ENCODE peak calls at places on chromosomes 13 and 19, in five cellular contexts. One of them, this sample, is unnamed.

GRCh38 chr13:53545340-53545941 is 516.8 kb downstream of the OLFM4 start:
- DNase-seq in neural progenitor cell: peak
- DNase-seq in HFF-Myc: no peak
- DNase-seq in mammary epithelial cell: no peak
- DNase-seq in CD8-positive, alpha-beta T cell: no peak
- DNase-seq in this sample: no peak

GRCh38 chr19:18967358-18968146 is 26.5 kb upstream of the HOMER3 start:
- DNase-seq in neural progenitor cell: no peak
- DNase-seq in HFF-Myc: no peak
- DNase-seq in mammary epithelial cell: peak
- DNase-seq in CD8-positive, alpha-beta T cell: no peak
- DNase-seq in this sample: peak

GRCh38 chr13:75222031-75222430 is 259.9 kb downstream of the TBC1D4 start:
- DNase-seq in neural progenitor cell: no peak
- DNase-seq in HFF-Myc: no peak
- DNase-seq in mammary epithelial cell: peak
- DNase-seq in CD8-positive, alpha-beta T cell: no peak
- DNase-seq in this sample: peak

GRCh38 chr13:57630661-57631606 is 610 bp upstream of the PCDH17 start:
- DNase-seq in neural progenitor cell: peak
- DNase-seq in HFF-Myc: no peak
- DNase-seq in mammary epithelial cell: peak
- DNase-seq in CD8-positive, alpha-beta T cell: no peak
- DNase-seq in this sample: peak

GRCh38 chr13:113129921-113130750 is 7.5 kb downstream of the F10 start:
- DNase-seq in neural progenitor cell: no peak
- DNase-seq in HFF-Myc: no peak
- DNase-seq in mammary epithelial cell: no peak
- DNase-seq in CD8-positive, alpha-beta T cell: peak
- DNase-seq in this sample: no peak

GRCh38 chr13:114143806-114144605 is 11.6 kb upstream of the RASA3 start:
- DNase-seq in neural progenitor cell: peak
- DNase-seq in HFF-Myc: no peak
- DNase-seq in mammary epithelial cell: no peak
- DNase-seq in CD8-positive, alpha-beta T cell: peak
- DNase-seq in this sample: no peak

GRCh38 chr13:50635504-50635903 is 208.0 kb downstream of the DLEU7 start:
- DNase-seq in neural progenitor cell: no peak
- DNase-seq in HFF-Myc: no peak
- DNase-seq in mammary epithelial cell: peak
- DNase-seq in CD8-positive, alpha-beta T cell: no peak
- DNase-seq in this sample: no peak

GRCh38 chr13:65555973-65556372 is 1674.2 kb downstream of the PCDH9 start:
- DNase-seq in neural progenitor cell: no peak
- DNase-seq in HFF-Myc: no peak
- DNase-seq in mammary epithelial cell: no peak
- DNase-seq in CD8-positive, alpha-beta T cell: no peak
- DNase-seq in this sample: no peak

GRCh38 chr13:59236979-59237378 is 926.7 kb downstream of the DIAPH3 start:
- DNase-seq in neural progenitor cell: no peak
- DNase-seq in HFF-Myc: no peak
- DNase-seq in mammary epithelial cell: no peak
- DNase-seq in CD8-positive, alpha-beta T cell: no peak
- DNase-seq in this sample: no peak

GRCh38 chr13:80742027-80742426 is 401.1 kb upstream of the SPRY2 start:
- DNase-seq in neural progenitor cell: no peak
- DNase-seq in HFF-Myc: no peak
- DNase-seq in mammary epithelial cell: no peak
- DNase-seq in CD8-positive, alpha-beta T cell: no peak
- DNase-seq in this sample: no peak

GRCh38 chr13:100987993-100988392 is 313.4 kb upstream of the TMTC4 start:
- DNase-seq in neural progenitor cell: peak
- DNase-seq in HFF-Myc: no peak
- DNase-seq in mammary epithelial cell: no peak
- DNase-seq in CD8-positive, alpha-beta T cell: no peak
- DNase-seq in this sample: no peak

GRCh38 chr13:39302855-39303254 is 264.6 kb downstream of the NHLRC3 start:
- DNase-seq in neural progenitor cell: no peak
- DNase-seq in HFF-Myc: no peak
- DNase-seq in mammary epithelial cell: no peak
- DNase-seq in CD8-positive, alpha-beta T cell: no peak
- DNase-seq in this sample: no peak

GRCh38 chr13:46656786-46657185 is 103.8 kb downstream of the LRCH1 start:
- DNase-seq in neural progenitor cell: no peak
- DNase-seq in HFF-Myc: no peak
- DNase-seq in mammary epithelial cell: no peak
- DNase-seq in CD8-positive, alpha-beta T cell: no peak
- DNase-seq in this sample: no peak

GRCh38 chr13:80604094-80604493 is 263.2 kb upstream of the SPRY2 start:
- DNase-seq in neural progenitor cell: peak
- DNase-seq in HFF-Myc: no peak
- DNase-seq in mammary epithelial cell: no peak
- DNase-seq in CD8-positive, alpha-beta T cell: no peak
- DNase-seq in this sample: no peak

GRCh38 chr13:29888306-29888705 is 37.9 kb upstream of the UBL3 start:
- DNase-seq in neural progenitor cell: no peak
- DNase-seq in HFF-Myc: no peak
- DNase-seq in mammary epithelial cell: peak
- DNase-seq in CD8-positive, alpha-beta T cell: no peak
- DNase-seq in this sample: no peak

GRCh38 chr13:67267136-67267535 is 37.0 kb upstream of the PCDH9 start:
- DNase-seq in neural progenitor cell: no peak
- DNase-seq in HFF-Myc: no peak
- DNase-seq in mammary epithelial cell: no peak
- DNase-seq in CD8-positive, alpha-beta T cell: no peak
- DNase-seq in this sample: peak

GRCh38 chr13:48194392-48194754 is 38.6 kb upstream of the ITM2B start:
- DNase-seq in neural progenitor cell: no peak
- DNase-seq in HFF-Myc: no peak
- DNase-seq in mammary epithelial cell: peak
- DNase-seq in CD8-positive, alpha-beta T cell: no peak
- DNase-seq in this sample: no peak

GRCh38 chr19:15900504-15900903 is 2.6 kb upstream of the CYP4F2 start:
- DNase-seq in neural progenitor cell: no peak
- DNase-seq in HFF-Myc: no peak
- DNase-seq in mammary epithelial cell: no peak
- DNase-seq in CD8-positive, alpha-beta T cell: no peak
- DNase-seq in this sample: no peak

GRCh38 chr19:17794731-17795494 is at the start of gene B3GNT3:
- DNase-seq in neural progenitor cell: peak
- DNase-seq in HFF-Myc: no peak
- DNase-seq in mammary epithelial cell: peak
- DNase-seq in CD8-positive, alpha-beta T cell: no peak
- DNase-seq in this sample: no peak

GRCh38 chr19:30520735-30521479 is 148.7 kb downstream of the ZNF536 start:
- DNase-seq in neural progenitor cell: no peak
- DNase-seq in HFF-Myc: no peak
- DNase-seq in mammary epithelial cell: no peak
- DNase-seq in CD8-positive, alpha-beta T cell: no peak
- DNase-seq in this sample: no peak

GRCh38 chr13:26880741-26881140 is 120.2 kb upstream of the GPR12 start:
- DNase-seq in neural progenitor cell: no peak
- DNase-seq in HFF-Myc: no peak
- DNase-seq in mammary epithelial cell: peak
- DNase-seq in CD8-positive, alpha-beta T cell: no peak
- DNase-seq in this sample: no peak

GRCh38 chr19:18368504-18369222 is 17.3 kb upstream of the GDF15 start:
- DNase-seq in neural progenitor cell: peak
- DNase-seq in HFF-Myc: no peak
- DNase-seq in mammary epithelial cell: no peak
- DNase-seq in CD8-positive, alpha-beta T cell: no peak
- DNase-seq in this sample: no peak

GRCh38 chr19:2051771-2052704 is 994 bp upstream of the MKNK2 start:
- DNase-seq in neural progenitor cell: no peak
- DNase-seq in HFF-Myc: no peak
- DNase-seq in mammary epithelial cell: no peak
- DNase-seq in CD8-positive, alpha-beta T cell: peak
- DNase-seq in this sample: no peak

GRCh38 chr19:1057185-1057857 is 9.6 kb upstream of the ARHGAP45 start:
- DNase-seq in neural progenitor cell: peak
- DNase-seq in HFF-Myc: peak
- DNase-seq in mammary epithelial cell: peak
- DNase-seq in CD8-positive, alpha-beta T cell: no peak
- DNase-seq in this sample: peak

GRCh38 chr13:91978571-91978970 is 580.1 kb downstream of the GPC5 start:
- DNase-seq in neural progenitor cell: no peak
- DNase-seq in HFF-Myc: no peak
- DNase-seq in mammary epithelial cell: no peak
- DNase-seq in CD8-positive, alpha-beta T cell: no peak
- DNase-seq in this sample: no peak

GRCh38 chr13:113216165-113217056 is 7.0 kb downstream of the CUL4A start:
- DNase-seq in neural progenitor cell: peak
- DNase-seq in HFF-Myc: no peak
- DNase-seq in mammary epithelial cell: peak
- DNase-seq in CD8-positive, alpha-beta T cell: no peak
- DNase-seq in this sample: no peak

GRCh38 chr19:16325671-16326400 is 1.2 kb downstream of the KLF2 start:
- DNase-seq in neural progenitor cell: peak
- DNase-seq in HFF-Myc: no peak
- DNase-seq in mammary epithelial cell: no peak
- DNase-seq in CD8-positive, alpha-beta T cell: peak
- DNase-seq in this sample: no peak

GRCh38 chr19:18274776-18275356 is 614 bp upstream of the IQCN start:
- DNase-seq in neural progenitor cell: no peak
- DNase-seq in HFF-Myc: no peak
- DNase-seq in mammary epithelial cell: peak
- DNase-seq in CD8-positive, alpha-beta T cell: no peak
- DNase-seq in this sample: peak

DNA sequence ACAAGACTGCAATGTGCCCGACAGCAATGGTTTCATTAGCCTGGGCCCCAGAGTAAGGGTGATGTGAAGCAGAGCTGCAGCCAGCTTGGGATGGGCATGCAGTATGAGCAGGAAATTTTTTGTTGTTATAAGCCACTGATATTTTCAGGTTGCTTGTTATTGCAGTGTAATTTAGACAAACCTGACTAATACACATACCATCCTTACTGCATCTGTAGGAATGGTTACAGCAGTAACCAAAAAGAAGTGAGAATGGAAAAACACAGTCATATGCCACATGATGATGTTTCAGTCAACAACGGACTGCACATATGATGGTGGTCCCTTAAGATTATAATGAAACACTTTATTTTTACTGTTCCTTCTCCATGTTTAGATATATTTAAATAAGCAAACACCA is 8.6 kb upstream of the POMP start:
- DNase-seq in neural progenitor cell: no peak
- DNase-seq in HFF-Myc: no peak
- DNase-seq in mammary epithelial cell: no peak
- DNase-seq in CD8-positive, alpha-beta T cell: no peak
- DNase-seq in this sample: no peak
- TF ChIP-seq CTCF in neural progenitor cell: no peak
- TF ChIP-seq CTCF in HFF-Myc: no peak
- TF ChIP-seq CTCF in mammary epithelial cell: no peak
- TF ChIP-seq CTCF in CD8-positive, alpha-beta T cell: no peak
- TF ChIP-seq CTCF in this sample: no peak

GRCh38 chr13:74027161-74027779 is 106.9 kb downstream of the KLF12 start:
- DNase-seq in neural progenitor cell: no peak
- DNase-seq in HFF-Myc: no peak
- DNase-seq in mammary epithelial cell: no peak
- DNase-seq in CD8-positive, alpha-beta T cell: no peak
- DNase-seq in this sample: no peak
- H3K4me3 ChIP-seq in neural progenitor cell: no peak
- H3K4me3 ChIP-seq in HFF-Myc: no peak
- H3K4me3 ChIP-seq in mammary epithelial cell: no peak
- H3K4me3 ChIP-seq in CD8-positive, alpha-beta T cell: peak
- H3K4me3 ChIP-seq in this sample: no peak

GRCh38 chr19:7327802-7328201 is 20.9 kb upstream of the ARHGEF18 start:
- DNase-seq in neural progenitor cell: no peak
- DNase-seq in HFF-Myc: no peak
- DNase-seq in mammary epithelial cell: no peak
- DNase-seq in CD8-positive, alpha-beta T cell: no peak
- DNase-seq in this sample: no peak
- TF ChIP-seq CTCF in neural progenitor cell: no peak
- TF ChIP-seq CTCF in HFF-Myc: no peak
- TF ChIP-seq CTCF in mammary epithelial cell: no peak
- TF ChIP-seq CTCF in CD8-positive, alpha-beta T cell: no peak
- TF ChIP-seq CTCF in this sample: no peak

DNA sequence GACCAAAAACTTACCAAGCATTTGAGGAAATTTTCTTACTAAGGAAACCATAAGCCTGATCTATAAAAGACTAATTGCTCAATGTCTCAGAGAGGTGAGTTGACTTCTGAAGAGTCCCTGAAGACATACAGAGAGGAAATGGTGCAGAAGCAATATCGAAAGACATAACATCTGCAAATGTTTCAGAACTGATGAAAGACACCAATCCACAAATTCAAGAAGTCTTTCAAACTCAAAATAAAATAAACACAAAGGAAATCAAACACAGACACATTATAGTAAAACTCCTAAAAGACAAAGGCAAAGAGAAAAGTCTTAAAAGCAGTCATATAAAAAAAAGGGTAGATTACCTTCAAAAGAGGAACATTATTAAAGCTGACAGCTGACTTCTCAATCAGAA is 45.4 kb upstream of the CALM3 start:
- DNase-seq in neural progenitor cell: no peak
- DNase-seq in HFF-Myc: no peak
- DNase-seq in mammary epithelial cell: no peak
- DNase-seq in CD8-positive, alpha-beta T cell: no peak
- DNase-seq in this sample: no peak
- H3K4me3 ChIP-seq in neural progenitor cell: no peak
- H3K4me3 ChIP-seq in HFF-Myc: no peak
- H3K4me3 ChIP-seq in mammary epithelial cell: no peak
- H3K4me3 ChIP-seq in CD8-positive, alpha-beta T cell: no peak
- H3K4me3 ChIP-seq in this sample: no peak

DNA sequence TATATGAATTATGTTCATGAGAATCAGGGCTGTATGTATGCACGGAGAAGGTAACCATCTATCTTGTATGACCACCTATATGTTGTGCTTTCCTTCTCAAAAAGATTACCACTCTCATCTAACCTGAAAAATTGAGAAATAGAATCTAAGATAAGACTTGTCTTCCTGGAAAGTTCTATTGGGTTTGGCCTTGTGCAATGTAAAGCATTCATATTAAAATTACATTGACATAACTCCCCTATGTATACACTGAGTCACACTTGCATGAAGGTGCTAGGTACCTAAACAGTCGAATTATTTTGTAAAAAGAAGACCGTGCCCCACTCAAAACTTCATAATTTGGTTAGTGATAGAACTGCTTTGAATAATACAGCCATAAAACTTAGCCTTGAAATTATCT is 54.5 kb upstream of the RFXAP start:
- DNase-seq in neural progenitor cell: no peak
- DNase-seq in HFF-Myc: no peak
- DNase-seq in mammary epithelial cell: no peak
- DNase-seq in CD8-positive, alpha-beta T cell: no peak
- DNase-seq in this sample: no peak
- TF ChIP-seq CTCF in neural progenitor cell: no peak
- TF ChIP-seq CTCF in HFF-Myc: no peak
- TF ChIP-seq CTCF in mammary epithelial cell: no peak
- TF ChIP-seq CTCF in CD8-positive, alpha-beta T cell: no peak
- TF ChIP-seq CTCF in this sample: no peak

This sample was measured in astrocyte of the cerebellum.